ENCODE peak calls at places on chromosomes 11 and 22, in seven cellular contexts. N, H, G, R, U, C and P are unnamed samples.

GRCh38 chr11:4186464-4187054 is 92.0 kb downstream of the RRM1 start:
- DNase-seq in N (no peak), H (no peak), G (no peak), R (no peak), U (no peak), C (no peak), P (no peak)

GRCh38 chr22:25509391-25509791 is 55.1 kb upstream of the GRK3 start:
- DNase-seq in N (peak), H (peak), G (no peak), R (no peak), U (no peak), C (no peak), P (no peak)

GRCh38 chr11:35477871-35478270 is 47.5 kb downstream of the PAMR1 start:
- DNase-seq in N (no peak), H (no peak), G (no peak), R (no peak), U (peak), C (no peak), P (no peak)

GRCh38 chr11:72762641-72763304 is 10.6 kb upstream of the ARAP1 start:
- DNase-seq in N (no peak), H (no peak), G (no peak), R (no peak), U (no peak), C (no peak), P (no peak)

GRCh38 chr11:73478737-73479347 is 102.6 kb downstream of the RELT start:
- DNase-seq in N (peak), H (peak), G (no peak), R (no peak), U (peak), C (no peak), P (no peak)

GRCh38 chr11:60782393-60783140 is 2.6 kb upstream of the MS4A10 start:
- DNase-seq in N (no peak), H (no peak), G (no peak), R (no peak), U (no peak), C (no peak), P (no peak)

GRCh38 chr11:504053-504993 is 2.7 kb downstream of the RNH1 start:
- DNase-seq in N (peak), H (no peak), G (no peak), R (no peak), U (no peak), C (no peak), P (no peak)

GRCh38 chr11:130831506-130832385 is 84.5 kb downstream of the SNX19 start:
- DNase-seq in N (peak), H (no peak), G (no peak), R (no peak), U (no peak), C (no peak), P (no peak)

GRCh38 chr11:124817036-124817435 is 16.8 kb upstream of the MSANTD2 start:
- DNase-seq in N (no peak), H (no peak), G (no peak), R (no peak), U (no peak), C (no peak), P (no peak)

GRCh38 chr11:10309163-10310093 is 4.6 kb downstream of the ADM start:
- DNase-seq in N (peak), H (peak), G (no peak), R (no peak), U (peak), C (no peak), P (no peak)

GRCh38 chr11:7442588-7443215 is 42.6 kb upstream of the OLFML1 start:
- DNase-seq in N (peak), H (peak), G (peak), R (peak), U (peak), C (peak), P (peak)

GRCh38 chr11:68950268-68950667 is 30.5 kb downstream of the MRGPRD start:
- DNase-seq in N (peak), H (no peak), G (no peak), R (no peak), U (peak), C (no peak), P (peak)

GRCh38 chr11:64094463-64095223 is 58.9 kb downstream of the FLRT1 start:
- DNase-seq in N (peak), H (no peak), G (no peak), R (peak), U (peak), C (no peak), P (no peak)

GRCh38 chr22:48340727-48341709 is 1486.7 kb downstream of the BRD1 start:
- DNase-seq in N (no peak), H (no peak), G (no peak), R (no peak), U (no peak), C (no peak), P (no peak)

GRCh38 chr11:69642913-69643632 is 2.1 kb downstream of the CCND1 start:
- DNase-seq in N (peak), H (peak), G (peak), R (peak), U (peak), C (peak), P (peak)